ENCODE peak calls at places on chromosome 15, in nine cellular contexts. F is HepG2, Y is HCT116, X is A549, M is K562, C is SK-N-SH, Q is GM12878, O is endothelial cell of umbilical vein, V is H1. K is an unnamed sample.

GRCh38 chr15:92629276-92629974 is 26.1 kb downstream of the FAM174B start:
- DNase-seq in F (no peak), Y (no peak), X (no peak), M (no peak), C (no peak), Q (no peak), O (no peak), V (no peak), K (no peak)

GRCh38 chr15:90165157-90165556 is 36.0 kb upstream of the SEMA4B start:
- DNase-seq in F (no peak), Y (no peak), X (no peak), M (no peak), C (no peak), Q (no peak), O (no peak), V (no peak), K (no peak)

GRCh38 chr15:90871716-90872480 is 3.5 kb downstream of the FURIN start:
- DNase-seq in F (no peak), Y (no peak), X (no peak), M (peak; percentile 48), C (peak; percentile 79), Q (no peak), O (peak; percentile 30), V (no peak), K (peak; percentile 61)

GRCh38 chr15:29048011-29048410 is 162.2 kb downstream of the APBA2 start:
- DNase-seq in F (no peak), Y (no peak), X (no peak), M (no peak), C (no peak), Q (no peak), O (no peak), V (no peak), K (no peak)

GRCh38 chr15:60745469-60745971 is 266.6 kb upstream of the ICE2 start:
- DNase-seq in F (no peak), Y (no peak), X (no peak), M (no peak), C (no peak), Q (no peak), O (no peak), V (no peak), K (no peak)

GRCh38 chr15:33309602-33310276 is 1.0 kb upstream of the RYR3 start:
- DNase-seq in F (no peak), Y (no peak), X (peak; percentile 46), M (no peak), C (peak; percentile 28), Q (no peak), O (no peak), V (no peak), K (peak; percentile 50)

GRCh38 chr15:82186161-82186560 is 76.4 kb downstream of the EFL1 start:
- DNase-seq in F (no peak), Y (no peak), X (no peak), M (no peak), C (no peak), Q (no peak), O (no peak), V (no peak), K (no peak)

GRCh38 chr15:27201425-27201824 is 230.4 kb downstream of the GABRG3 start:
- DNase-seq in F (no peak), Y (no peak), X (no peak), M (no peak), C (no peak), Q (no peak), O (no peak), V (no peak), K (no peak)

GRCh38 chr15:81270781-81271491 is 53.0 kb downstream of the STARD5 start:
- DNase-seq in F (no peak), Y (no peak), X (no peak), M (no peak), C (no peak), Q (no peak), O (no peak), V (no peak), K (no peak)

GRCh38 chr15:90818251-90819210 is 49.9 kb upstream of the FURIN start:
- DNase-seq in F (peak; percentile 22), Y (no peak), X (no peak), M (no peak), C (peak; percentile 40), Q (no peak), O (no peak), V (no peak), K (peak; percentile 99)

GRCh38 chr15:95326689-95327525 is 1003.6 kb upstream of the NR2F2 start:
- DNase-seq in F (no peak), Y (no peak), X (no peak), M (no peak), C (peak; percentile 15), Q (no peak), O (peak; percentile 75), V (no peak), K (no peak)

GRCh38 chr15:69794643-69795461 is 302.9 kb downstream of the TLE3 start:
- DNase-seq in F (no peak), Y (peak; percentile 4), X (no peak), M (no peak), C (no peak), Q (no peak), O (no peak), V (no peak), K (no peak)
- H3K4me3 ChIP-seq in F (no peak overlapping the region), Y (no peak overlapping the region), X (no peak overlapping the region), M (no peak overlapping the region), C (no peak overlapping the region), Q (no peak overlapping the region), O (no peak overlapping the region), V (no peak overlapping the region), K (no peak overlapping the region)

GRCh38 chr15:74958320-74958907 is 1.8 kb upstream of the RPP25 start:
- DNase-seq in F (peak; percentile 68), Y (no peak), X (peak; percentile 85), M (peak; percentile 8), C (peak; percentile 62), Q (no peak), O (no peak), V (no peak), K (no peak)
- TF ChIP-seq CTCF in F (peak; percentile 14), Y (no peak), X (no peak), M (no peak), C (no peak), Q (no peak), O (no peak), V (peak; percentile 13), K (no peak)

GRCh38 chr15:70164156-70164900 is 66.6 kb upstream of the TLE3 start:
- DNase-seq in F (no peak), Y (no peak), X (no peak), M (no peak), C (no peak), Q (no peak), O (no peak), V (no peak), K (no peak)
- TF ChIP-seq MAX in F (no peak), Y (no peak), X (no peak), M (no peak), C (no peak), Q (no peak), O (no peak), V (no peak), K (no peak)

GRCh38 chr15:98734472-98735284 is 86.3 kb downstream of the IGF1R start:
- DNase-seq in F (peak; percentile 88), Y (no peak), X (no peak), M (no peak), C (no peak), Q (no peak), O (no peak), V (no peak), K (peak; percentile 80)
- H3K4me3 ChIP-seq in F (peak overlapping the region; percentile 21), Y (no peak overlapping the region), X (no peak overlapping the region), M (no peak overlapping the region), C (no peak overlapping the region), Q (no peak overlapping the region), O (no peak overlapping the region), V (no peak overlapping the region), K (peak overlapping the region; percentile 2)

GRCh38 chr15:66593219-66593780 is 27.5 kb upstream of the LCTL start:
- DNase-seq in F (no peak), Y (no peak), X (no peak), M (no peak), C (no peak), Q (no peak), O (no peak), V (no peak), K (no peak)

GRCh38 chr15:66595332-66595731 is 29.5 kb upstream of the LCTL start:
- DNase-seq in F (no peak), Y (no peak), X (no peak), M (no peak), C (no peak), Q (no peak), O (no peak), V (no peak), K (no peak)

GRCh38 chr15:66595937-66596545 is 30.2 kb upstream of the LCTL start:
- DNase-seq in F (no peak), Y (no peak), X (no peak), M (no peak), C (no peak), Q (no peak), O (no peak), V (no peak), K (no peak)

GRCh38 chr15:66594344-66594743 is 28.5 kb upstream of the LCTL start:
- DNase-seq in F (no peak), Y (no peak), X (no peak), M (no peak), C (no peak), Q (no peak), O (no peak), V (no peak), K (no peak)

DNA sequence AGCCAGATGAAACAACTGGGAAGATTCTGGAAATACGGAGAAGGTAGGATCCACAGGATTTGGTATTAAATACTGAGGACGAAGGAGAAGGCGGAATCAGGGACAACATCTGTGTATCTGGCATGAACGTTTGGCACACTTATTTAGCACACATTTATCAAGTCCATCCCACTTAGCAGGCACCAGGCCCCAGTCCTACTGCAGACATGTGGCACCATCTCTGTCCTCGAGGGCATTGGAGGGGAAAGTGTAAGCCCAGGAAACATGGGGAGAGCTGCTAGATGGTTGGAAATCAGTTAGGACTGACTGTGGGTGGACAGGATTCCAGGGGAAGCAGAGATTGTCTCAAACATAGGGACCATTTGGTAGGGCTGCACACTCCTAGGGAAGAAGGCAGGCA is 29.0 kb upstream of the LCTL start:
- DNase-seq in F (no peak), Y (no peak), X (no peak), M (no peak), C (peak; percentile 51), Q (no peak), O (no peak), V (no peak), K (no peak)
- TF ChIP-seq CTCF in F (no peak), Y (no peak), X (no peak), M (no peak), C (no peak), Q (no peak), O (no peak), V (no peak), K (no peak)

GRCh38 chr15:66287461-66288055 is 5.8 kb upstream of the DIS3L start:
- DNase-seq in F (no peak), Y (no peak), X (peak; percentile 37), M (peak; percentile 28), C (peak; percentile 41), Q (no peak), O (peak; percentile 48), V (no peak), K (peak; percentile 33)
- TF ChIP-seq MAX in F (no peak), Y (no peak), X (no peak), M (no peak), C (no peak), Q (no peak), O (no peak), V (no peak), K (no peak)

K was measured in NB4.